ENCODE peak calls at places on chromosomes 12 and 14, in five cellular contexts. M is NCI-H69, I is stromal cell of bone marrow, Y is mesenchymal stem cell, W is fibroblast of the aortic adventitia. C is an unnamed sample.

GRCh38 chr12:26402648-26403047 is 207.3 kb downstream of the SSPN start:
- DNase-seq in M (peak), I (no peak), Y (peak), W (no peak), C (no peak)

GRCh38 chr12:29146201-29146600 is 2.9 kb upstream of the FAR2 start:
- DNase-seq in M (no peak), I (no peak), Y (no peak), W (no peak), C (no peak)

GRCh38 chr12:101570022-101570421 is 24.7 kb upstream of the MYBPC1 start:
- DNase-seq in M (peak), I (peak), Y (peak), W (peak), C (no peak)

GRCh38 chr12:6542209-6543009 is 8.1 kb downstream of the GAPDH start:
- DNase-seq in M (no peak), I (no peak), Y (no peak), W (no peak), C (no peak)

GRCh38 chr12:50013361-50014147 is 11.7 kb downstream of the RACGAP1 start:
- DNase-seq in M (no peak), I (no peak), Y (no peak), W (no peak), C (no peak)

GRCh38 chr14:67186789-67187188 is 2.5 kb upstream of the GARIN2 start:
- DNase-seq in M (peak), I (no peak), Y (peak), W (no peak), C (no peak)

GRCh38 chr12:72986963-72987362 is 714.8 kb downstream of the TRHDE start:
- DNase-seq in M (no peak), I (no peak), Y (no peak), W (no peak), C (no peak)

GRCh38 chr12:50951112-50951511 is 1.2 kb upstream of the HIGD1C start:
- DNase-seq in M (no peak), I (no peak), Y (no peak), W (no peak), C (no peak)

GRCh38 chr14:76720382-76720813 is 40.9 kb upstream of the VASH1 start:
- DNase-seq in M (peak), I (no peak), Y (peak), W (peak), C (no peak)

GRCh38 chr12:50387972-50388478 is 8.4 kb downstream of the FAM186A start:
- DNase-seq in M (peak), I (no peak), Y (no peak), W (peak), C (no peak)

GRCh38 chr12:100699209-100699608 is 95.4 kb upstream of the ANO4 start:
- DNase-seq in M (peak), I (no peak), Y (no peak), W (no peak), C (no peak)

GRCh38 chr14:81450100-81450531 is 50.0 kb upstream of the STON2 start:
- DNase-seq in M (peak), I (no peak), Y (no peak), W (peak), C (no peak)

GRCh38 chr12:18906354-18906753 is 168.4 kb downstream of the CAPZA3 start:
- DNase-seq in M (no peak), I (peak), Y (no peak), W (peak), C (no peak)

GRCh38 chr12:54824402-54824801 is 29.9 kb upstream of the MUCL1 start:
- DNase-seq in M (no peak), I (no peak), Y (no peak), W (no peak), C (no peak)

GRCh38 chr14:52949711-52950409 is 990 bp downstream of the FERMT2 start:
- DNase-seq in M (peak), I (peak), Y (peak), W (peak), C (no peak)

GRCh38 chr12:93323625-93324165 is 54.0 kb upstream of the NUDT4 start:
- DNase-seq in M (no peak), I (no peak), Y (peak), W (no peak), C (no peak)

GRCh38 chr12:104751594-104751993 is 206.5 kb downstream of the SLC41A2 start:
- DNase-seq in M (no peak), I (no peak), Y (no peak), W (no peak), C (no peak)

GRCh38 chr12:52871291-52871961 is 22.6 kb upstream of the KRT78 start:
- DNase-seq in M (peak), I (peak), Y (peak), W (peak), C (no peak)

GRCh38 chr14:58662028-58662427 is 24.3 kb downstream of the DACT1 start:
- DNase-seq in M (peak), I (no peak), Y (no peak), W (no peak), C (no peak)

C was measured in cerebellar nuclear complex.